ENCODE peak calls at places on chromosomes 6 and 20, in seven cellular contexts. M, K, U, Q, Z, A and V are unnamed samples.

GRCh38 chr6:41371461-41371991 is 36.1 kb downstream of the NCR2 start:
- DNase-seq in M (peak), K (no peak), U (peak), Q (peak), Z (peak), A (no peak), V (peak)

GRCh38 chr20:3420211-3420707 is 12.8 kb upstream of the DNAAF9 start:
- DNase-seq in M (no peak), K (no peak), U (peak), Q (no peak), Z (peak), A (no peak), V (no peak)

GRCh38 chr6:16033214-16033613 is 95.7 kb upstream of the MYLIP start:
- DNase-seq in M (no peak), K (no peak), U (no peak), Q (no peak), Z (no peak), A (no peak), V (no peak)

GRCh38 chr20:15287331-15287730 is 949.9 kb upstream of the FLRT3 start:
- DNase-seq in M (no peak), K (no peak), U (no peak), Q (no peak), Z (no peak), A (no peak), V (no peak)

GRCh38 chr6:3409699-3410384 is 47.0 kb downstream of the SLC22A23 start:
- DNase-seq in M (no peak), K (peak), U (no peak), Q (no peak), Z (no peak), A (no peak), V (peak)

GRCh38 chr6:87154641-87155271 is 609 bp upstream of the ZNF292 start:
- DNase-seq in M (no peak), K (peak), U (peak), Q (no peak), Z (peak), A (no peak), V (peak)

GRCh38 chr6:43791752-43792422 is 21.9 kb downstream of the VEGFA start:
- DNase-seq in M (no peak), K (no peak), U (peak), Q (no peak), Z (peak), A (no peak), V (no peak)

GRCh38 chr6:7215140-7215539 is 97.9 kb downstream of the SSR1 start:
- DNase-seq in M (no peak), K (no peak), U (peak), Q (no peak), Z (peak), A (no peak), V (no peak)

GRCh38 chr6:159968295-159969203 is at the start of gene IGF2R:
- DNase-seq in M (peak), K (peak), U (peak), Q (peak), Z (peak), A (no peak), V (peak)

GRCh38 chr6:95576218-95576617 is 1.1 kb upstream of the MANEA start:
- DNase-seq in M (no peak), K (no peak), U (no peak), Q (no peak), Z (no peak), A (no peak), V (no peak)

GRCh38 chr6:136921936-136922679 is at the start of gene SLC35D3:
- DNase-seq in M (peak), K (no peak), U (no peak), Q (peak), Z (peak), A (no peak), V (peak)

GRCh38 chr20:37379967-37380828 is 34.3 kb downstream of the SRC start:
- DNase-seq in M (no peak), K (no peak), U (peak), Q (no peak), Z (peak), A (no peak), V (no peak)

GRCh38 chr6:105994522-105995402 is 91.4 kb upstream of the PRDM1 start:
- DNase-seq in M (peak), K (peak), U (peak), Q (peak), Z (peak), A (no peak), V (peak)

GRCh38 chr6:167987396-167987795 is 10.1 kb upstream of the KIF25 start:
- DNase-seq in M (no peak), K (no peak), U (no peak), Q (no peak), Z (no peak), A (no peak), V (no peak)

GRCh38 chr6:46221221-46221793 is 50.5 kb upstream of the ENPP5 start:
- DNase-seq in M (no peak), K (no peak), U (peak), Q (peak), Z (peak), A (no peak), V (peak)

GRCh38 chr6:1686117-1687098 is 76.7 kb downstream of the FOXC1 start:
- DNase-seq in M (no peak), K (peak), U (peak), Q (no peak), Z (peak), A (no peak), V (no peak)

GRCh38 chr6:98142839-98143238 is 691.5 kb upstream of the POU3F2 start:
- DNase-seq in M (no peak), K (no peak), U (no peak), Q (no peak), Z (no peak), A (no peak), V (peak)

GRCh38 chr6:89353702-89354392 is 1.3 kb upstream of the UBE2J1 start:
- DNase-seq in M (no peak), K (no peak), U (no peak), Q (peak), Z (no peak), A (no peak), V (no peak)

GRCh38 chr6:18126116-18126515 is 3.6 kb upstream of the NHLRC1 start:
- DNase-seq in M (no peak), K (no peak), U (no peak), Q (no peak), Z (no peak), A (no peak), V (peak)

GRCh38 chr6:11855743-11856142 is 77.1 kb upstream of the ADTRP start:
- DNase-seq in M (no peak), K (no peak), U (no peak), Q (no peak), Z (no peak), A (no peak), V (no peak)

GRCh38 chr6:85449388-85449817 is 480 bp upstream of the NT5E start:
- DNase-seq in M (peak), K (no peak), U (peak), Q (peak), Z (peak), A (no peak), V (peak)

GRCh38 chr6:66134021-66134420 is 427.0 kb upstream of the EYS start:
- DNase-seq in M (no peak), K (no peak), U (no peak), Q (no peak), Z (no peak), A (no peak), V (no peak)

GRCh38 chr6:85113934-85114582 is 335.8 kb upstream of the NT5E start:
- DNase-seq in M (no peak), K (no peak), U (no peak), Q (no peak), Z (no peak), A (no peak), V (no peak)

GRCh38 chr6:15038013-15038791 is 207.7 kb upstream of the JARID2 start:
- DNase-seq in M (peak), K (no peak), U (no peak), Q (no peak), Z (no peak), A (peak), V (no peak)

GRCh38 chr20:32358883-32359632 is 927 bp downstream of the ASXL1 start:
- DNase-seq in M (peak), K (peak), U (peak), Q (peak), Z (peak), A (peak), V (peak)

GRCh38 chr6:37565267-37566208 is 65.8 kb upstream of the CCDC167 start:
- DNase-seq in M (peak), K (no peak), U (no peak), Q (peak), Z (no peak), A (peak), V (peak)

GRCh38 chr6:130982060-130982459 is 81.0 kb downstream of the EPB41L2 start:
- DNase-seq in M (no peak), K (no peak), U (no peak), Q (no peak), Z (no peak), A (no peak), V (no peak)

GRCh38 chr20:39225536-39225935 is 263.4 kb downstream of the DHX35 start:
- DNase-seq in M (no peak), K (no peak), U (no peak), Q (no peak), Z (no peak), A (no peak), V (no peak)

DNA sequence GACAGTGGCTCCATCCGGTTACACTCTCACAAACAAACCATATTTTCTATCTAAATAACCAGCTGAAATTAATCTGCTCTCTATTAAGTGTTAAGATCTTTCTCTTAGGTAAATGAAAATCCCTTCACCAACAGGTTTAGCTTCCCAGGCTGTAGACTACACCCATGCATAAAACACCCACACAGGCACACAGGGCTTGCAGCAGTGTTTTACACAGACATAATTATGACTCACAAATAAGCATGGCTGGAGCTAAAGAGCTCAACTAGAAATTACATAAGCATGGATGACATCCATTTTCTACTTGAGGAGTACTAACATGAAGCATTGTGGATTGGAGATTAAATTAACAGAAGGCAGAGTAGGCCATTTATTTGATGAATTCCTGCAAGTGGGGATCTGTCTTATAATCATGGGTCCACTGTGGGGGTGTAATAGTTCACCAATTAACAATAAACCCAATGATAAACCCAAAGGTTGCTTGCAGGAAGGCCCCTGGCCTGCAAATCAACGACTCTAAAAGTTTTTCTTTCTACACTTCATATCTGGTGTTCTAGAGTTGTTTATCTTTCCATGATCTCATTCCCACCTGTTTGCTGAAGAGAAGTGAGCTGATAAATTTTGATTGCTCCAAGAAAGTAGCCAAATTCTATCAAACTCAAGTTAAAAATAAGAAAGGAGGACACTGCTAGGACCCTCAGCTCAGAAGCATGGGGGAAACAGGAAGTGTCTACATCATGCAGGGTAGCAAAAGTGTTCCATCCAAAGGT is 33.8 kb upstream of the E2F3 start:
- DNase-seq in M (no peak), K (no peak), U (peak), Q (no peak), Z (peak), A (no peak), V (no peak)
- H2AK5ac ChIP-seq in M (no peak), K (no peak), U (no peak), Q (no peak), Z (no peak), A (no peak), V (no peak)

DNA sequence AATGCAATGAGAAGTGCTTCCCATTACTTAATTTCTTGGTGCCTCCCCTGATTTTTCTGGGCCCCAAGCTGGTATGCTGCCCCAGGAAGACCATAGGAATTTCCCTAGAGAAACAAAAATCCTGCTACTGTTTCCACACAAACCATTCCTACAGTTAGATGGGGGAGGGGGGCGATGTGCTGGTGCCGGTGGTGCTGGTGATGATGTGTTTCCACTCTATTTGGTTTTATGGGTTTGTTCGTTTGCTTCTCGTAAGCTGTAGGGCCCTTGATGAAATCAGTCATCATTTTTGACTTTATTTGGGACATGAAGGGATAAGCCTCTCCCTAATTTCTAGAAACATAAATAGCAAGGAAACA is 105.1 kb downstream of the MKKS start:
- DNase-seq in M (no peak), K (no peak), U (no peak), Q (no peak), Z (no peak), A (no peak), V (no peak)
- H2BK120ac ChIP-seq in M (no peak), K (no peak), U (no peak), Q (no peak), Z (no peak), A (no peak), V (no peak)

GRCh38 chr20:54950285-54950684 is 474.9 kb downstream of the DOK5 start:
- DNase-seq in M (no peak), K (no peak), U (no peak), Q (no peak), Z (no peak), A (no peak), V (no peak)
- H2AK5ac ChIP-seq in M (no peak), K (no peak), U (no peak), Q (no peak), Z (no peak), A (no peak), V (no peak)

DNA sequence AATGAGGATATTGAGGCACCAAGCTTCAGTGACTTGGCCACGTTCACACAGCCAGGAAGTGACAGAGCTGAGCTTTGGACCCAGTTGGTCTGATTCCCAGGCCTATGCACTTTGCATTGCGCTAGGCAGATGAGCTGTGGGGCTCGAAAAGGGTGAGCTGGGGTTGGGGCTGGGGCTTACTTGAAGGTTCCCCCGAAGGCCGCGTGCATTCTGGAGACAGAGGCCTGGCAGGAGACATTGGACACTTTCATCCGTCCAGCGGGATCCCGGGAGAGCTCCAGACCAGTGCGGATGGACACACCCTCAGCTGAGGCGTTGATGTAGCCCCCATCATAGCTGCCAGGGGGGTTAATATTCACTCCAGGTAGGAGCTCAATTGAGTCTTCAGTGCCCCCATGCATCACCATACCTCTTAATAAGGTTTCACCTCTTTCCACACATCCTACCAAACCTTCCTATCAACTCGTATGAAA is 2.6 kb downstream of the PLTP start:
- DNase-seq in M (no peak), K (no peak), U (no peak), Q (no peak), Z (no peak), A (no peak), V (no peak)
- H2BK120ac ChIP-seq in M (no peak), K (no peak), U (no peak), Q (no peak), Z (no peak), A (no peak), V (no peak)

GRCh38 chr20:59726196-59726595 is 121.9 kb downstream of the PHACTR3 start:
- DNase-seq in M (no peak), K (no peak), U (no peak), Q (no peak), Z (no peak), A (no peak), V (no peak)
- H2AK5ac ChIP-seq in M (no peak), K (no peak), U (no peak), Q (no peak), Z (no peak), A (no peak), V (no peak)

GRCh38 chr6:161166677-161167076 is 107.2 kb downstream of the AGPAT4 start:
- DNase-seq in M (no peak), K (no peak), U (no peak), Q (no peak), Z (no peak), A (no peak), V (no peak)
- H2BK120ac ChIP-seq in M (no peak), K (no peak), U (no peak), Q (no peak), Z (no peak), A (no peak), V (no peak)

DNA sequence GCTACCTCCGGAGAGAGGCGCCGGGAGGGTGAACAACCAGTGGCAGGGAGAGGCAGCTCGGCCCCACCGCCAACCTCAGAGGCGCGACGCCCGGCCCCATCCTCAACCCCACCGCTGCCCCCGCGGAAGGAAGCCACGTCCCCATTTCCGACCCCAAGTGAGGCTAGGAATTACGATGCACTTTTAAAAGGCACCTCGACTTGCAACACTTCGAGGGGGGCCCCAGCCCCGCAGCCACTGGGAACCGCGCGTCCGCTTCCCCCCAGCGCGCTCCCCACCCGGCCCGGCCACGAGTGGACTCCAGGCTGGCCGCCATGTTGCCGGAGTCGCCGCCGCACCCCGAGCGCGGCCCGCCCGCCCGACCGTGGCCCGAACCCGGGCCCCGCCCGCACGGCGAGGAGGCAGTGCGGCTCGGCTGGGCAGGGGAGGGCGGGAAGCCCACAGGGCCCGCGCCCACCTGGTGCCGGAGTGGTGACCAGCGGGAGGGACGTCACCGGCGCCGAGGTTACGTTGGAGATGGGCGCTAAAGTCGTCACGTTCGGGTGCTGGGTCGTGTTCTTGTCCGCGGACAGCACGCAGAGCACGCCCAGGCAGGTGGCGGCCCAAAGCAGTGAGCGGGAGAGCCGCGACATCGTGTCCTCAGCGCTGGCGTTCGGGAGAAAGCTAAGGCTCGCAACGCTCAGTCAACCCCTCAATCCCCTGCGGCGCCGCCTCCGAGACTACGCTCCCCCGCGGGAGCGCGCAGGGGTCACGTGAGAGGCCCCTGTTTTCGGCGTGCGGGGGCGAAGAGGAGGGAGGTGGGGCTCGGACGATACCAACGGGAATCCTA is at the start of gene CD164:
- DNase-seq in M (peak), K (peak), U (peak), Q (no peak), Z (peak), A (peak), V (peak)
- H2AK5ac ChIP-seq in M (no peak), K (no peak), U (peak), Q (peak), Z (no peak), A (no peak), V (no peak)